ENCODE peak calls at places on chromosomes 2 and 18, in four cellular contexts. I is colonic mucosa, C is endothelial cell, P is lower leg skin. W is an unnamed sample.

GRCh38 chr18:12394428-12394827 is 13.3 kb upstream of the PRELID3A start:
- DNase-seq in C (peak; percentile 22), P (peak; percentile 79), I (no peak), W (no peak)

GRCh38 chr2:238231251-238231793 is 8.5 kb downstream of the HES6 start:
- DNase-seq in C (peak; percentile 78), P (peak; percentile 96), I (peak; percentile 76), W (peak; percentile 86)

GRCh38 chr2:98702127-98702802 is 28.7 kb downstream of the MGAT4A start:
- DNase-seq in P (no peak), I (peak; percentile 87), C (no peak), W (peak; percentile 16)

GRCh38 chr18:31774477-31774785 is 13.8 kb upstream of the SLC25A52 start:
- DNase-seq in P (no peak), I (no peak), C (no peak), W (no peak)

GRCh38 chr2:39492095-39492590 is 55.1 kb upstream of the MAP4K3 start:
- DNase-seq in I (no peak), C (no peak), P (no peak), W (no peak)

GRCh38 chr2:17309741-17310339 is 208.4 kb downstream of the RAD51AP2 start:
- DNase-seq in C (peak; percentile 73), P (no peak), I (peak; percentile 41), W (peak; percentile 63)

GRCh38 chr2:64850641-64851040 is 138.6 kb upstream of the SLC1A4 start:
- DNase-seq in C (no peak), I (no peak), P (no peak), W (no peak)

GRCh38 chr2:10220516-10221391 is 82.0 kb upstream of the HPCAL1 start:
- DNase-seq in C (no peak), P (no peak), I (no peak), W (no peak)

GRCh38 chr2:201360256-201360655 is 3.1 kb upstream of the FLACC1 start:
- DNase-seq in C (no peak), P (no peak), I (no peak), W (no peak)

GRCh38 chr2:188798159-188798558 is 176.0 kb upstream of the COL3A1 start:
- DNase-seq in P (no peak), I (no peak), C (no peak), W (no peak)

GRCh38 chr2:82896117-82896516 is 1563.0 kb downstream of the SUCLG1 start:
- DNase-seq in I (no peak), C (no peak), P (no peak), W (no peak)

GRCh38 chr2:234240917-234241316 is 190.4 kb downstream of the SPP2 start:
- DNase-seq in C (no peak), I (no peak), P (no peak), W (no peak)

GRCh38 chr18:42184685-42185477 is 229.8 kb downstream of the PIK3C3 start:
- DNase-seq in I (no peak), P (no peak), C (no peak), W (no peak)

DNA sequence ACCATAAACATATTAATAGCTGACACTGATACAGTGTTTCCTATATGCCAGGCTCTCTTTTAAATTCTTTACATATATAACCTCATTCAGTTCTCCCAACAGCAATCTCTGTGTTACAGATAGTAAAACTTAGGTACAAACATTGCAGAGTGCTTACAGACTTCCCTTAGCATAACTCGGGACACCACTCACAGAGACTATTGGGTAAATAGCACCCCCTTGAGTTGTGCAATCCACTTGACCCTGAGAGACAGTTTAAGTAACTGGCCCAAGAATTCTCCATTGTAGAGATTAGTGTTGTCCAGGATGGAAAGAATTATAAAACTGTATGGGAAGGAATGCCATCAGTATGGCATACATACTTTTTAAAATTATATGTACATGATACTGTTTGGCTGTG is 110.1 kb downstream of the POLE4 start:
- DNase-seq in C (no peak), I (no peak), P (no peak), W (no peak)
- TF ChIP-seq CTCF in C (no peak), I (no peak), P (no peak), W (no peak)

GRCh38 chr2:41803361-41803760 is 244.5 kb upstream of the PKDCC start:
- DNase-seq in P (no peak), I (no peak), C (no peak), W (no peak)

GRCh38 chr2:41806286-41806685 is 241.5 kb upstream of the PKDCC start:
- DNase-seq in I (no peak), P (no peak), C (no peak), W (no peak)
- TF ChIP-seq CTCF in I (peak; percentile 11), P (no peak), C (no peak), W (no peak)

DNA sequence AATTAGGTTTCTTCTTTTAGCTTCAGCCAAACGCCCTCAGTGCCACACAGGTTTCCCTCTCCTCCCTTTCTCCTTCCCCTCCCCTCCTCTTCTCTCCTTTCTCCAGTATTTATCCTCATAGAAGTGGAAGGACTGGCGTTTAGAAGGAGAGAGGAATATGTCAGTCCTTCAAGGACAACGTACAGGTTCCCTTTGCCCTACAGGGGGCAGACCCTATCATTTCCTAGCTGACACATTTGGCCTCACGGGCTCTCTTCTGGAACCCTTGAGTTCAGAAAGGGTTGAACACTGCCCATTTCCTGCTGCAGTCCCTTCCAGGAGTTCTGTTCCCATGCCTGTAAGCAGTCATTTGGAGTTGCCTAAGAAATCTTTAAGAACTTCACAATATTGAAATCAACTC is 46.1 kb downstream of the CDCA7 start:
- DNase-seq in I (no peak), C (peak; percentile 42), P (no peak), W (no peak)
- TF ChIP-seq CTCF in I (no peak), C (peak; percentile 43), P (no peak), W (peak; percentile 49)

DNA sequence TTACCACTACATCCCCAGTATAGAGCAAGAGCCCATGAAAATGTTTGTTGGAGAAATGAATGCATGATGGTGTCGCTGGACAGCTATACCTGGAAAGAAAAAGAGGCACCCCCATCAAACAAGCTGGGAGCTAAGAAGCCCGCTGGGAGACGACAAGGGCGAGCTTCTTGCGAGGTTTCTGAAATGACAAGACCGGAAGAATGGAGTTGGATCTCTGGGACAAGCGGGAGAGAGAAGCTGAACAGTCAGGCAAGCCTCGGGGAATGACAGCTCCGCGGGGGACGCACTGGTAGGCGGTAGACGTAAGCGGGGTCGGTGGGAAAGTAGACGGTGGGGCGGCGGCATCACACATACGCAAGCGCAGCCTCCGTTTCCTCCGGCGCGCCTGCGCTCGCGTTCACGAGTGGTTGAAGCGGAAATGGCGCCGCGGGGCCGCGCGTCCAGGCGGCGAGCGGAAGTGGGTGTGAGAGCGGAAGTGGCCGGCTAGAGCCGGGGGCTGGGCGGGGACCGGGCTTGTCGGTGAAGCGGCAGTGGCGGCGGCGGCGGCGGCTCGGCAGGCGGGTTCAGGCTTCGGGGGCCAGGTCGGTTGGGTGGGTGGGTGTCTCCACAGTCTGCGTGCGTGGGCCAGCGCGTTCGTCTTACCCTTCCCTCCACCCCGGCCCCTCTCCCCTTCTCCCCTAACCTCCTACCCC is at the start of gene ARPC2:
- DNase-seq in I (peak; percentile 96), P (peak; percentile 99), C (peak; percentile 96), W (peak; percentile 95)
- TF ChIP-seq CTCF in I (no peak), P (no peak), C (no peak), W (no peak)

DNA sequence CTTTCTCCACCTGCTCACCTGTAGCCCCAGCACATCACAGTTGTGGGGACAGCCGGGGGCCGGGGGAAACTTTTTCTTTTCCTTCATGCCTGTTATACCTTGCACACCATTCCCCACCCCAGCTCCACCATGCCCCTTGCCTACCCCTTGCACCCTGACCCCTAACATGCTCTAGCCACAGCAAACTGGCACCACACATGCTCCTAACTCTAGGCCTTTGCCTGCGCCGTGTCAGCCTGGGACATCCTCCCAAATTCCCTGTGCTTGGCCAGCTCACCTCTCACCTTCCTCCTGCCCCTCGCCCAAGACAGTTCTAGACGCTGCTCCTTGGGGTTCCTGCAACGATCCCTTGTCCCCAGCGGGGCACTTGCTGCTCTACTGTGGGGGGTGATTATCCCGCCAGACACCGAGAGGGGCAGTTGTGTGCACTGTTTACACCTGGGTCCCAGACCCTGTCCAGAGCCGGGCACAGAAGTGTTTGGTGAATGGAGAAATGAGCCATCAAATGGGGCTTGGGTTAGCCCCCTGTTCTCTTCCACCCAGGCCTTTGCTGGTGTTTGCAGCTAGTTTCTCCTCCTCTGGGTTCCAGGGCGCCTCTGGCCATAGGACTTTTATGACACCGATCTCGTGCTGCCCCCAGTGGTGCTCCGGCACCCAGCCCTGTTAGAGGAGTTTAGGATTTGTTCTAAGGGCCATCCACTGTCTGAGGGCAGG is 129.8 kb downstream of the CTIF start:
- DNase-seq in I (no peak), P (peak; percentile 54), C (no peak), W (no peak)
- TF ChIP-seq CTCF in I (no peak), P (no peak), C (no peak), W (no peak)

GRCh38 chr18:44887227-44887631 is 206.5 kb downstream of the SETBP1 start:
- DNase-seq in I (peak; percentile 41), C (no peak), P (no peak), W (no peak)
- TF ChIP-seq CTCF in I (no peak), C (no peak), P (no peak), W (no peak)

DNA sequence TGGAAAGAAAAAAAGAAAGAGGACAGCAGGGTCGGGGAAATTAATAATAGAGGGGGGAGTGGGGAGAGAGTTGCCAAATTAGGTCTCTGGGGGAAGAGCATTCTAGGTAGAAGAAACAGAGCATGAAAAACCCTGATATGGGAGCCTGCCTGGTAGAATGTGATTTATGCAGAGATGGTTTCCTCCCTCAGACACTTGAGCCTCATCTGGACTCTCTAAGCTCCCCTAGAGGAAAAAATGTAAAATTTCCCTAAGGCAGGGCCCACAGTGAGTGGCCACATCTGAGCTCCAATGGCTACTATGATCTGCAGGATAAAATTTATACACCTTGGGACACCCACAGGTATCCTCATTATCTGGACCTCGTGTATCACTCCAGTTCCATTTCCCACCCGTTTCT is 20.6 kb upstream of the EPAS1 start:
- DNase-seq in C (no peak), I (no peak), P (no peak), W (no peak)
- TF ChIP-seq CTCF in C (no peak), I (no peak), P (no peak), W (no peak)

GRCh38 chr2:166934817-166935216 is 46.5 kb downstream of the XIRP2 start:
- DNase-seq in I (no peak), P (no peak), C (no peak), W (no peak)
- TF ChIP-seq CTCF in I (no peak), P (no peak), C (no peak), W (no peak)

DNA sequence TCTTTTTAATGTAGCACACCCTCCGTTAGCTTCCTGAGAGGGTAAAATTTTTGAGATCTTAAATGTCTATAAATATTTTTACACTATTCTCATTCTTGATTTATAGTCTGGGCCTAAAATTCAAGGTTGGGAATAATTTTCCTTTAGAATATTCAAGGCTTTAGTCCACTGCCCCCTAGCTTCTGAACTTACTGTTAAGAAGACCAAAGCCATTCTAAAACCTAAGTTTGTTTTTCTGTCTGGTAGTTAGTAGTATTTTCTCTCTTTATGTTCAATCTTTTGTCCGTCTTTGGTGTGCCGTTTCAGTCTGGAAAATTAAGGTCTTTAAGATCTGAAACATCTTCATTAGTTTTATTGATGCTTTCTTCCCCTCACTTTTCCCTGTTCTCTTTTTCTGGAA is 14.5 kb downstream of the OSBPL6 start:
- DNase-seq in P (no peak), C (no peak), I (no peak), W (no peak)
- TF ChIP-seq CTCF in P (no peak), C (no peak), I (peak; percentile 16), W (no peak)

W was measured in glutamatergic neuron.